ENCODE peak calls at places on chromosomes 7 and 10, in nine cellular contexts. Z is left colon; A is T-helper 22 cell; V is stimulated activated CD8-positive, alpha-beta memory T cell treated with anti-CD3 and anti-CD28 coated beads, Interleukin-4, amount 100 ng/mL, for 24 hours; K is NCI-H1092; C is hypothalamus; N is cerebellum; B is IMR-90; M is activated CD4-positive, CD25-positive, alpha-beta regulatory T cell treated with anti-CD3 and anti-CD28 coated beads, Interleukin-2, amount 50 U/mL, for 72 hours. U is an unnamed sample.

GRCh38 chr7:99623702-99624447 is 7.1 kb downstream of the ZSCAN25 start:
- DNase-seq in Z (no peak), A (no peak), V (peak), K (no peak), C (no peak), N (no peak), B (no peak), M (no peak), U (no peak)

GRCh38 chr10:29668628-29669027 is 33.9 kb upstream of the SVIL start:
- DNase-seq in Z (no peak), A (no peak), V (no peak), K (no peak), C (no peak), N (no peak), B (peak), M (no peak), U (no peak)

GRCh38 chr7:28410628-28411578 is 1.4 kb upstream of the CREB5 start:
- DNase-seq in Z (no peak), A (no peak), V (no peak), K (no peak), C (no peak), N (peak), B (peak), M (no peak), U (no peak)

GRCh38 chr10:71814923-71815411 is 36.1 kb downstream of the PSAP start:
- DNase-seq in Z (no peak), A (no peak), V (no peak), K (no peak), C (no peak), N (no peak), B (no peak), M (no peak), U (no peak)

GRCh38 chr10:120917521-120918250 is 66.5 kb downstream of the WDR11 start:
- DNase-seq in Z (no peak), A (no peak), V (no peak), K (no peak), C (no peak), N (no peak), B (no peak), M (no peak), U (no peak)

GRCh38 chr7:919114-919442 is 35.4 kb downstream of the ADAP1 start:
- DNase-seq in Z (peak), A (no peak), V (no peak), K (no peak), C (no peak), N (no peak), B (no peak), M (peak), U (no peak)

GRCh38 chr10:14326581-14326980 is 4.1 kb downstream of the FRMD4A start:
- DNase-seq in Z (no peak), A (no peak), V (no peak), K (no peak), C (no peak), N (no peak), B (no peak), M (no peak), U (no peak)

GRCh38 chr7:142626420-142627035 is 122.7 kb upstream of the PRSS1 start:
- DNase-seq in Z (no peak), A (peak), V (peak), K (peak), C (no peak), N (no peak), B (peak), M (peak), U (peak)

GRCh38 chr10:114967071-114967470 is 29.1 kb downstream of the TRUB1 start:
- DNase-seq in Z (no peak), A (no peak), V (no peak), K (no peak), C (no peak), N (no peak), B (peak), M (no peak), U (no peak)